ENCODE peak calls at places on chromosome 1, in five cellular contexts. J is IMR-90, L is transverse colon, V is spleen, P is psoas muscle. F is an unnamed sample.

GRCh38 chr1:115453666-115454065 is 115.6 kb upstream of the NGF start:
- DNase-seq in J (peak; percentile 37), L (no peak), V (no peak), P (no peak), F (no peak)

GRCh38 chr1:230314142-230314470 is 112.0 kb downstream of the PGBD5 start:
- DNase-seq in J (no peak), L (no peak), V (no peak), P (no peak), F (no peak)

GRCh38 chr1:228940526-228940925 is 205.2 kb downstream of the RHOU start:
- DNase-seq in J (no peak), L (no peak), V (no peak), P (no peak), F (no peak)

GRCh38 chr1:43704838-43705237 is 2.5 kb upstream of the ST3GAL3 start:
- DNase-seq in J (no peak), L (no peak), V (no peak), P (peak; percentile 34), F (no peak)

GRCh38 chr1:60918867-60919266 is 163.5 kb upstream of the NFIA start:
- DNase-seq in J (no peak), L (no peak), V (no peak), P (no peak), F (no peak)

GRCh38 chr1:172673761-172674160 is 14.9 kb downstream of the FASLG start:
- DNase-seq in J (peak; percentile 35), L (no peak), V (no peak), P (no peak), F (no peak)

GRCh38 chr1:106615473-106615872 is 441.0 kb upstream of the PRMT6 start:
- DNase-seq in J (no peak), L (no peak), V (no peak), P (no peak), F (no peak)

GRCh38 chr1:27832762-27833161 is 2.2 kb downstream of the PPP1R8 start:
- DNase-seq in J (peak; percentile 62), L (no peak), V (no peak), P (no peak), F (no peak)

GRCh38 chr1:12059722-12060464 is 3.2 kb upstream of the TNFRSF8 start:
- DNase-seq in J (no peak), L (no peak), V (no peak), P (no peak), F (no peak)

GRCh38 chr1:236070753-236071152 is 5.9 kb upstream of the NID1 start:
- DNase-seq in J (no peak), L (no peak), V (no peak), P (no peak), F (no peak)

GRCh38 chr1:230122361-230123279 is 55.6 kb downstream of the GALNT2 start:
- DNase-seq in J (no peak), L (no peak), V (no peak), P (no peak), F (no peak)

GRCh38 chr1:30323841-30324240 is 399.5 kb downstream of the MATN1 start:
- DNase-seq in J (no peak), L (no peak), V (no peak), P (no peak), F (no peak)

GRCh38 chr1:166089804-166090203 is 77.0 kb downstream of the FAM78B start:
- DNase-seq in J (no peak), L (no peak), V (no peak), P (no peak), F (no peak)
- H3K27me3 ChIP-seq in J (no peaks in the 10 kb centered on the region), L (no peaks in the 10 kb centered on the region), V (no peaks in the 10 kb centered on the region), P (no peaks in the 10 kb centered on the region), F (no peaks in the 10 kb centered on the region)

GRCh38 chr1:63797056-63797726 is 23.4 kb downstream of the ROR1 start:
- DNase-seq in J (no peak), L (no peak), V (no peak), P (no peak), F (no peak)
- H3K4me1 ChIP-seq in J (peaks cover 11% of the 10 kb centered on the region), L (no peaks in the 10 kb centered on the region), V (no peaks in the 10 kb centered on the region), P (peaks cover 9% of the 10 kb centered on the region), F (no peaks in the 10 kb centered on the region)

GRCh38 chr1:47788761-47789160 is 208.4 kb downstream of the TRABD2B start:
- DNase-seq in J (no peak), L (no peak), V (no peak), P (no peak), F (no peak)
- H3K27ac ChIP-seq in J (no peak overlapping the region), L (no peak overlapping the region), V (no peak overlapping the region), P (no peak overlapping the region), F (no peak overlapping the region)

GRCh38 chr1:154833841-154834240 is 36.2 kb downstream of the KCNN3 start:
- DNase-seq in J (no peak), L (no peak), V (no peak), P (no peak), F (no peak)
- H3K27me3 ChIP-seq in J (peaks cover 87% of the 10 kb centered on the region), L (no peaks in the 10 kb centered on the region), V (no peaks in the 10 kb centered on the region), P (no peaks in the 10 kb centered on the region), F (no peaks in the 10 kb centered on the region)

GRCh38 chr1:203678943-203679661 is 52.5 kb downstream of the ATP2B4 start:
- DNase-seq in J (no peak), L (no peak), V (no peak), P (no peak), F (no peak)
- H3K4me1 ChIP-seq in J (peaks cover 7% of the 10 kb centered on the region), L (peaks cover 47% of the 10 kb centered on the region), V (peaks cover 17% of the 10 kb centered on the region), P (peaks cover 15% of the 10 kb centered on the region), F (peaks cover 48% of the 10 kb centered on the region)

F was measured in effector memory CD4-positive, alpha-beta T cell.